ENCODE peak calls at places on chromosomes 12 and 14, in eight cellular contexts. A is A549, M is heart left ventricle, L is tibial nerve, C is HCT116, W is stomach, R is breast epithelium, Z is IMR-90. B is an unnamed sample.

GRCh38 chr14:104804481-104805325 is 3.8 kb downstream of the ZBTB42 start:
- DNase-seq in C (no peak), Z (no peak), R (no peak), A (no peak), L (no peak), W (no peak), M (no peak), B (no peak)

GRCh38 chr12:2323538-2324261 is 270.9 kb downstream of the CACNA1C start:
- DNase-seq in C (no peak), R (no peak), W (no peak), Z (peak; percentile 33), A (no peak), M (no peak), L (no peak), B (no peak)

GRCh38 chr14:46399049-46399448 is 252.5 kb downstream of the RPL10L start:
- DNase-seq in M (no peak), Z (no peak), L (no peak), A (no peak), R (no peak), W (no peak), C (no peak), B (no peak)

GRCh38 chr12:32477714-32478113 is 78.4 kb downstream of the FGD4 start:
- DNase-seq in M (no peak), L (no peak), W (no peak), A (no peak), Z (no peak), R (no peak), C (no peak), B (no peak)

GRCh38 chr12:60921541-60921940 is 1325.7 kb downstream of the SLC16A7 start:
- DNase-seq in W (no peak), R (no peak), A (no peak), M (no peak), C (no peak), Z (no peak), L (no peak), B (no peak)

GRCh38 chr14:85601246-85601645 is 71.3 kb downstream of the FLRT2 start:
- DNase-seq in A (no peak), Z (no peak), W (no peak), C (no peak), L (no peak), M (no peak), R (no peak), B (no peak)

GRCh38 chr12:27535318-27535717 is 11.3 kb downstream of the PPFIBP1 start:
- DNase-seq in L (no peak), Z (no peak), R (no peak), C (no peak), M (no peak), A (no peak), W (no peak), B (no peak)

GRCh38 chr12:81128930-81129554 is 51.2 kb downstream of the ACSS3 start:
- DNase-seq in L (no peak), Z (peak; percentile 43), W (no peak), R (no peak), C (peak; percentile 22), M (peak; percentile 24), A (peak; percentile 7), B (no peak)

GRCh38 chr14:49173765-49174373 is 412.3 kb downstream of the RPS29 start:
- DNase-seq in L (peak; percentile 21), M (no peak), Z (peak; percentile 69), A (peak; percentile 33), C (peak; percentile 63), W (peak; percentile 61), R (no peak), B (peak; percentile 64)

GRCh38 chr14:89121961-89122675 is 294.9 kb downstream of the FOXN3 start:
- DNase-seq in R (no peak), A (no peak), C (no peak), M (no peak), L (no peak), W (no peak), Z (no peak), B (no peak)

GRCh38 chr14:56666716-56667115 is 87.1 kb downstream of the TMEM260 start:
- DNase-seq in W (no peak), M (no peak), A (no peak), L (no peak), C (no peak), R (no peak), Z (peak; percentile 69), B (no peak)

GRCh38 chr14:76786556-76786955 is 25.3 kb downstream of the VASH1 start:
- DNase-seq in Z (no peak), L (no peak), R (no peak), W (no peak), C (no peak), M (no peak), A (no peak), B (no peak)

GRCh38 chr12:6563448-6564050 is 4.5 kb downstream of the NOP2 start:
- DNase-seq in W (peak; percentile 65), R (no peak), Z (peak; percentile 40), A (peak; percentile 65), L (peak; percentile 61), C (no peak), M (peak; percentile 54), B (peak; percentile 84)

GRCh38 chr12:108784270-108784669 is 53.0 kb upstream of the CORO1C start:
- DNase-seq in W (no peak), Z (no peak), A (no peak), R (no peak), L (no peak), M (no peak), C (no peak), B (no peak)

GRCh38 chr14:59281613-59282012 is 93.1 kb downstream of the DAAM1 start:
- DNase-seq in R (no peak), Z (peak; percentile 72), M (no peak), A (no peak), C (no peak), W (no peak), L (no peak), B (no peak)

GRCh38 chr12:53006810-53007742 is 820 bp downstream of the EIF4B start:
- DNase-seq in M (peak; percentile 77), C (peak; percentile 34), A (peak; percentile 88), W (peak; percentile 75), L (peak; percentile 50), Z (peak; percentile 55), R (peak; percentile 48), B (peak; percentile 83)

GRCh38 chr14:64947710-64948611 is 5.4 kb upstream of the GPX2 start:
- DNase-seq in L (no peak), C (no peak), R (no peak), A (no peak), W (no peak), Z (no peak), M (peak; percentile 66), B (peak; percentile 70)
- TF ChIP-seq POLR2A in L (no peak), C (no peak), R (no peak), A (no peak), W (no peak), Z (no peak), M (no peak), B (no peak)

DNA sequence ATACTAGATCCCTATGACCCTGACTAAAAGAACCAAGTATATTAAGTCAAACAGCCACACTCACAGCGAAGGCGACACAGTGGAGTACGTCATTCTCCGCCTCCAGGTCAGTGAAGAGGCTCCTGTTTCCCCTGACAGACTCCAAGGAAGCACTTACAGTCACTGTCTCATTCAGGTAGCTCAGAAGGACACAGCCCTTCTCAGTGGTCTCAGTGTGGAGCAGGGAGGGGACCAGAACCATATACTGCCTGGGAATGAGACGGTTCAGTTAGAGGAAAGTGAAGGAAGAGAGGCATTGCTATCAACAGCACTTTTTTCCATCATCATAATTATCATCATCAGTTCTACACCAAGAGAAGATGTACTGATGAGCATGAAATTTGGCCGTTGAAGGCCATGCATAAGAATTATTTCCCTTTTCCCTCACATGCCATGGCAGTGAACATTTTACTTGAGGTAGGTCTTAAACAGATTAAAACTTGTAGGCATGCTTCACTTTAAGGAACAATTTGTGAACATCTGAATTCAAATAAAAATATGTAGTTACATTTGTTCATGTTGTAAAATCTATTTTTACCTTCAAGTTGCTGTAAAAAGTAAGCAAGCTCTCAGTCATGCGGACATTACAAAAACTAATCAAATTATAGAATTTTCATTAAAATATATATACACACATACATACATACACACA is 2.3 kb downstream of the A2M start:
- DNase-seq in C (no peak), R (no peak), Z (no peak), W (no peak), M (no peak), L (no peak), A (no peak), B (no peak)
- H3K4me3 ChIP-seq in C (no peak overlapping the region), R (peak overlapping the region; percentile 62), Z (no peak overlapping the region), W (peak overlapping the region; percentile 46), M (peak overlapping the region; percentile 48), L (peak overlapping the region; percentile 45), A (no peak overlapping the region), B (peak overlapping the region; percentile 44)

GRCh38 chr12:124532947-124533346 is 34.5 kb downstream of the NCOR2 start:
- DNase-seq in L (no peak), M (no peak), C (no peak), R (no peak), Z (no peak), W (no peak), A (no peak), B (no peak)

GRCh38 chr12:124531281-124531745 is 36.1 kb downstream of the NCOR2 start:
- DNase-seq in A (no peak), R (no peak), M (no peak), W (no peak), C (no peak), Z (no peak), L (no peak), B (no peak)

GRCh38 chr12:124531906-124532305 is 35.5 kb downstream of the NCOR2 start:
- DNase-seq in W (no peak), L (no peak), C (no peak), A (no peak), Z (no peak), M (no peak), R (no peak), B (no peak)

GRCh38 chr12:124533456-124533855 is 34.0 kb downstream of the NCOR2 start:
- DNase-seq in W (no peak), M (no peak), L (no peak), A (no peak), R (no peak), C (no peak), Z (no peak), B (no peak)

DNA sequence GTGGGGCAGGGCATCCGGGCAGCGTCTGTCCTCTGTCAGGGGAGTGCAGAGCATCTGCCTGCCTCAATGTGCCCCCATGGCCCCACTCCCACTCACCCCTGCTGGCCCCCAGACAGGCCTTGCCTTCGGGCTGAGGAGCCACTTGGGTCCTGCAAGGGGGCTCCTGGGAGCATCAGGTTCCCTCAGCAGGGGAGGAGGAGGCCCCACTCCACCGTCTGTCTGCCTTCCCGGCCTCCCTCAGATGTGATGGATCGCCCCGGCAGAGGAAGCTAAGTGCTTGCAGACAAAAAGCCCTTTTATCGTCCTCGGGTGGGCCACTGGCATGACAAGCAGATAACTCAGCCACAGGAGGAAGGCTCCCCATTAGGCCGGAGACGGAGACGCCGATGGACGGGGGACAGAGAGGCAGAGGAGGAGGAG is 35.1 kb downstream of the NCOR2 start:
- DNase-seq in Z (no peak), R (no peak), C (no peak), L (no peak), W (no peak), A (no peak), M (no peak), B (no peak)
- H3K9me3 ChIP-seq in Z (peaks cover 2% of the 10 kb centered on the region), R (no peaks in the 10 kb centered on the region), C (no peaks in the 10 kb centered on the region), L (no peaks in the 10 kb centered on the region), W (no peaks in the 10 kb centered on the region), A (no peaks in the 10 kb centered on the region), M (no peaks in the 10 kb centered on the region), B (no peaks in the 10 kb centered on the region)

DNA sequence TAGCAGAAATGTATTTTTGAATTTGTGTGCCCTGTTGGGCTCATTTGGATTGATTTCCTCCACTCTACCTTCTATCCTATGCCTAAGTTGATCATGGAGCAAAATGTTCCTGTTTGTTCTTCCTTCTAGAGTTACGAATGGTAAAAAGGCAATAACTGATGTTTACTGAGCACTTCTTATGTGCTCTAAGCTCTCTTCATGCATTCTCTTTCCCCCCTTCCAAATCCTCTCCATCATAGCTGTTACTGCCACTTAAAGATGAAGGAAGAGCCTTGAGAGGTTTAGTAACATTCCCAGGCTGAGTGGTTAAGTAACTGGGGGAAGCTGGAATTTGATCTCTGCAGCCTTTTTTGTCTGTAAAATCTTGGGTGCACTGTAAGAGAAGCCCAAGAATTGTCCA is 60.1 kb downstream of the CHST11 start:
- DNase-seq in R (no peak), W (no peak), Z (no peak), A (no peak), C (no peak), M (no peak), L (no peak), B (no peak)
- TF ChIP-seq POLR2A in R (no peak), W (no peak), Z (no peak), A (no peak), C (no peak), M (no peak), L (no peak), B (no peak)

B was measured in Peyer's patch.